ENCODE peak calls at places on chromosomes 6 and 20, in four cellular contexts. X is cardiac fibroblast, E is neural progenitor cell, U is HCEC 1CT. G is an unnamed sample.

GRCh38 chr6:161058746-161059145 is 67.2 kb downstream of the MAP3K4 start:
- DNase-seq in E (no peak), U (peak), X (no peak), G (no peak)

GRCh38 chr6:43983632-43984031 is 143.6 kb downstream of the MRPL14 start:
- DNase-seq in E (no peak), X (no peak), U (no peak), G (no peak)

GRCh38 chr6:85660181-85660611 is 17.5 kb upstream of the SYNCRIP start:
- DNase-seq in E (no peak), X (peak), U (peak), G (peak)

GRCh38 chr6:98836025-98836961 is 1.9 kb downstream of the POU3F2 start:
- DNase-seq in X (no peak), U (no peak), E (peak), G (no peak)

GRCh38 chr6:157880534-157880933 is 57.5 kb downstream of the SNX9 start:
- DNase-seq in E (peak), X (no peak), U (no peak), G (no peak)

GRCh38 chr6:87661016-87661415 is 41.0 kb downstream of the AKIRIN2 start:
- DNase-seq in X (peak), E (no peak), U (peak), G (no peak)

GRCh38 chr20:41734506-41734945 is 116.3 kb upstream of the CHD6 start:
- DNase-seq in U (peak), X (peak), E (peak), G (peak)

GRCh38 chr6:1396952-1397868 is 7.8 kb downstream of the FOXF2 start:
- DNase-seq in X (peak), E (peak), U (peak), G (peak)

GRCh38 chr6:116450185-116450710 is 10.9 kb upstream of the CALHM6 start:
- DNase-seq in X (no peak), U (no peak), E (no peak), G (no peak)

GRCh38 chr6:60671369-60671768 is 1614.7 kb downstream of the KHDRBS2 start:
- DNase-seq in E (no peak), U (no peak), X (no peak), G (no peak)

GRCh38 chr20:35539756-35540212 is 2.1 kb upstream of the ERGIC3 start:
- DNase-seq in X (peak), E (peak), U (no peak), G (peak)

GRCh38 chr6:16639689-16640480 is 121.4 kb downstream of the ATXN1 start:
- DNase-seq in U (peak), E (no peak), X (peak), G (peak)

GRCh38 chr6:43608310-43608763 is 20.7 kb downstream of the GTPBP2 start:
- DNase-seq in E (peak), U (peak), X (peak), G (peak)

GRCh38 chr6:139062921-139063320 is 34.4 kb downstream of the ABRACL start:
- DNase-seq in X (peak), U (no peak), E (no peak), G (no peak)

GRCh38 chr6:56862415-56863175 is 92.3 kb upstream of the BEND6 start:
- DNase-seq in X (no peak), U (peak), E (no peak), G (no peak)

GRCh38 chr20:43752561-43753301 is 25.9 kb upstream of the GTSF1L start:
- DNase-seq in X (peak), U (peak), E (no peak), G (no peak)

GRCh38 chr6:141658721-141659120 is 474.0 kb upstream of the GJE1 start:
- DNase-seq in E (no peak), U (no peak), X (no peak), G (no peak)

GRCh38 chr20:50111120-50111828 is 1.7 kb downstream of the UBE2V1 start:
- DNase-seq in U (peak), X (peak), E (no peak), G (peak)

GRCh38 chr20:9079038-9079731 is 10.3 kb downstream of the PLCB4 start:
- DNase-seq in U (no peak), E (no peak), X (no peak), G (no peak)

G was measured in hepatocyte.